ENCODE peak calls at places on chromosomes 16 and 17, in eight cellular contexts. One of them, this sample, is unnamed.

GRCh38 chr16:15993541-15993940 is 44.1 kb downstream of the ABCC1 start:
- DNase-seq in H9: no peak
- DNase-seq in GM23248: peak; percentile 60
- DNase-seq in Peyer's patch: no peak
- DNase-seq in prostate gland: no peak
- DNase-seq in SJSA1: no peak
- DNase-seq in right atrium auricular region: no peak
- DNase-seq in fibroblast of lung: peak; percentile 65
- DNase-seq in this sample: no peak

GRCh38 chr16:72549878-72550277 is 377.9 kb upstream of the PMFBP1 start:
- DNase-seq in H9: no peak
- DNase-seq in GM23248: no peak
- DNase-seq in Peyer's patch: no peak
- DNase-seq in prostate gland: no peak
- DNase-seq in SJSA1: no peak
- DNase-seq in right atrium auricular region: no peak
- DNase-seq in fibroblast of lung: no peak
- DNase-seq in this sample: no peak

GRCh38 chr16:29873319-29873718 is 10.3 kb upstream of the CDIPT start:
- DNase-seq in H9: no peak
- DNase-seq in GM23248: no peak
- DNase-seq in Peyer's patch: no peak
- DNase-seq in prostate gland: no peak
- DNase-seq in SJSA1: no peak
- DNase-seq in right atrium auricular region: no peak
- DNase-seq in fibroblast of lung: no peak
- DNase-seq in this sample: no peak

GRCh38 chr17:81433656-81434055 is 38.4 kb downstream of the BAHCC1 start:
- DNase-seq in H9: no peak
- DNase-seq in GM23248: no peak
- DNase-seq in Peyer's patch: no peak
- DNase-seq in prostate gland: no peak
- DNase-seq in SJSA1: no peak
- DNase-seq in right atrium auricular region: no peak
- DNase-seq in fibroblast of lung: no peak
- DNase-seq in this sample: no peak

GRCh38 chr17:28447396-28447760 is 26.1 kb upstream of the SLC13A2 start:
- DNase-seq in H9: no peak
- DNase-seq in GM23248: no peak
- DNase-seq in Peyer's patch: no peak
- DNase-seq in prostate gland: no peak
- DNase-seq in SJSA1: no peak
- DNase-seq in right atrium auricular region: no peak
- DNase-seq in fibroblast of lung: no peak
- DNase-seq in this sample: no peak

GRCh38 chr16:13148836-13149235 is 247.4 kb downstream of the SHISA9 start:
- DNase-seq in H9: no peak
- DNase-seq in GM23248: no peak
- DNase-seq in Peyer's patch: no peak
- DNase-seq in prostate gland: no peak
- DNase-seq in SJSA1: no peak
- DNase-seq in right atrium auricular region: no peak
- DNase-seq in fibroblast of lung: no peak
- DNase-seq in this sample: no peak

GRCh38 chr16:17194190-17194780 is 276.5 kb downstream of the XYLT1 start:
- DNase-seq in H9: peak; percentile 81
- DNase-seq in GM23248: peak; percentile 57
- DNase-seq in Peyer's patch: peak; percentile 83
- DNase-seq in prostate gland: peak; percentile 14
- DNase-seq in SJSA1: peak; percentile 52
- DNase-seq in right atrium auricular region: no peak
- DNase-seq in fibroblast of lung: peak; percentile 38
- DNase-seq in this sample: peak; percentile 69

GRCh38 chr17:14351493-14351892 is 50.6 kb downstream of the HS3ST3B1 start:
- DNase-seq in H9: no peak
- DNase-seq in GM23248: no peak
- DNase-seq in Peyer's patch: no peak
- DNase-seq in prostate gland: no peak
- DNase-seq in SJSA1: no peak
- DNase-seq in right atrium auricular region: no peak
- DNase-seq in fibroblast of lung: peak; percentile 32
- DNase-seq in this sample: no peak

GRCh38 chr17:1541367-1541904 is 21.2 kb downstream of the PITPNA start:
- DNase-seq in H9: no peak
- DNase-seq in GM23248: no peak
- DNase-seq in Peyer's patch: no peak
- DNase-seq in prostate gland: no peak
- DNase-seq in SJSA1: no peak
- DNase-seq in right atrium auricular region: no peak
- DNase-seq in fibroblast of lung: no peak
- DNase-seq in this sample: no peak

GRCh38 chr16:35188288-35189155 is 1729.1 kb downstream of the TP53TG3F start:
- DNase-seq in H9: no peak
- DNase-seq in GM23248: no peak
- DNase-seq in Peyer's patch: no peak
- DNase-seq in prostate gland: no peak
- DNase-seq in SJSA1: no peak
- DNase-seq in right atrium auricular region: no peak
- DNase-seq in fibroblast of lung: no peak
- DNase-seq in this sample: peak; percentile 12

GRCh38 chr16:70684146-70685060 is 1.4 kb downstream of the MTSS2 start:
- DNase-seq in H9: no peak
- DNase-seq in GM23248: peak; percentile 51
- DNase-seq in Peyer's patch: no peak
- DNase-seq in prostate gland: no peak
- DNase-seq in SJSA1: no peak
- DNase-seq in right atrium auricular region: no peak
- DNase-seq in fibroblast of lung: no peak
- DNase-seq in this sample: no peak
- H3K4me1 ChIP-seq in H9: peaks cover 6% of the 10 kb centered on the region
- H3K4me1 ChIP-seq in GM23248: peaks cover 19% of the 10 kb centered on the region
- H3K4me1 ChIP-seq in Peyer's patch: peaks cover 11% of the 10 kb centered on the region
- H3K4me1 ChIP-seq in prostate gland: peaks cover 57% of the 10 kb centered on the region
- H3K4me1 ChIP-seq in SJSA1: peaks cover 50% of the 10 kb centered on the region
- H3K4me1 ChIP-seq in right atrium auricular region: no peaks in the 10 kb centered on the region
- H3K4me1 ChIP-seq in fibroblast of lung: peaks cover 58% of the 10 kb centered on the region
- H3K4me1 ChIP-seq in this sample: peaks cover 29% of the 10 kb centered on the region

DNA sequence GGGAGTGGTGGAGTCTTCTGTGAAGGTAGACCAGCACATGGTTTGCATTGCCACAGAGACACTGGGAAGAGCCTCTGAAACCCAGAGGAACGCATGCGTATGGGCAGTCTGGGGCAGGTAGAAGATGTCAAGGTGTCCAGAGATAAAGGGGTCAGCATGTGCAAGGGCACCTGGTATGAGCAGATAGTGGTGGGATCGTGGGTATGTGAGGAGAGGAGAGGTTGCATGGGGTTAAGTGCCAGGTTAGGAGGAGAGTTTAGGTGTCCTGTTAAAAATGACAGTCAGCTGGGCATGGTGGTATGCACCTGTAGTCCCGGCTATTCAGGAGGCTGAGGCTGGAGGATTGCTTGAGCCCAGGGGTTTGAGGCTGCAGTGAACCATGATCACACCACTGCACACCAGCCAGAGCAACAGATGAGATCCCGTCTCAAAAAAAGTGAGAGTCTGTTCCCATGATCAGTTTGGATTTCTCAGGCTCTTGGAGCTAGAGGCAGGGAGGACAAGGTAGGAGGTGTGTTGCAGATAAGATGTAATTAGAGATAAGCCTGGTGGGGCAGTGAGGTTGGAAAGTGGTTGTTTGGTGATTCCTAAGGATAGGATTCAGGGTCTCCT is 3.0 kb downstream of the PYCARD start:
- DNase-seq in H9: no peak
- DNase-seq in GM23248: no peak
- DNase-seq in Peyer's patch: no peak
- DNase-seq in prostate gland: no peak
- DNase-seq in SJSA1: no peak
- DNase-seq in right atrium auricular region: no peak
- DNase-seq in fibroblast of lung: no peak
- DNase-seq in this sample: no peak
- H3K4me1 ChIP-seq in H9: no peaks in the 10 kb centered on the region
- H3K4me1 ChIP-seq in GM23248: peaks cover 9% of the 10 kb centered on the region
- H3K4me1 ChIP-seq in Peyer's patch: peaks cover 9% of the 10 kb centered on the region
- H3K4me1 ChIP-seq in prostate gland: no peaks in the 10 kb centered on the region
- H3K4me1 ChIP-seq in SJSA1: peaks cover 16% of the 10 kb centered on the region
- H3K4me1 ChIP-seq in right atrium auricular region: no peaks in the 10 kb centered on the region
- H3K4me1 ChIP-seq in fibroblast of lung: no peaks in the 10 kb centered on the region
- H3K4me1 ChIP-seq in this sample: peaks cover 22% of the 10 kb centered on the region

GRCh38 chr17:51255673-51256072 is 4.2 kb downstream of the MBTD1 start:
- DNase-seq in H9: no peak
- DNase-seq in GM23248: no peak
- DNase-seq in Peyer's patch: no peak
- DNase-seq in prostate gland: no peak
- DNase-seq in SJSA1: no peak
- DNase-seq in right atrium auricular region: no peak
- DNase-seq in fibroblast of lung: no peak
- DNase-seq in this sample: no peak

GRCh38 chr17:51245535-51245934 is 14.3 kb downstream of the MBTD1 start:
- DNase-seq in H9: no peak
- DNase-seq in GM23248: no peak
- DNase-seq in Peyer's patch: no peak
- DNase-seq in prostate gland: no peak
- DNase-seq in SJSA1: no peak
- DNase-seq in right atrium auricular region: no peak
- DNase-seq in fibroblast of lung: peak; percentile 56
- DNase-seq in this sample: no peak

GRCh38 chr17:51256101-51256500 is 3.7 kb downstream of the MBTD1 start:
- DNase-seq in H9: no peak
- DNase-seq in GM23248: no peak
- DNase-seq in Peyer's patch: no peak
- DNase-seq in prostate gland: no peak
- DNase-seq in SJSA1: no peak
- DNase-seq in right atrium auricular region: no peak
- DNase-seq in fibroblast of lung: no peak
- DNase-seq in this sample: no peak

GRCh38 chr17:51251010-51251409 is 8.8 kb downstream of the MBTD1 start:
- DNase-seq in H9: no peak
- DNase-seq in GM23248: peak; percentile 35
- DNase-seq in Peyer's patch: no peak
- DNase-seq in prostate gland: no peak
- DNase-seq in SJSA1: no peak
- DNase-seq in right atrium auricular region: no peak
- DNase-seq in fibroblast of lung: no peak
- DNase-seq in this sample: no peak

GRCh38 chr17:51250314-51250840 is 9.5 kb downstream of the MBTD1 start:
- DNase-seq in H9: no peak
- DNase-seq in GM23248: no peak
- DNase-seq in Peyer's patch: no peak
- DNase-seq in prostate gland: no peak
- DNase-seq in SJSA1: no peak
- DNase-seq in right atrium auricular region: no peak
- DNase-seq in fibroblast of lung: no peak
- DNase-seq in this sample: no peak
- H3K4me1 ChIP-seq in H9: no peaks in the 10 kb centered on the region
- H3K4me1 ChIP-seq in GM23248: peaks cover 16% of the 10 kb centered on the region
- H3K4me1 ChIP-seq in Peyer's patch: no peaks in the 10 kb centered on the region
- H3K4me1 ChIP-seq in prostate gland: no peaks in the 10 kb centered on the region
- H3K4me1 ChIP-seq in SJSA1: peaks cover 19% of the 10 kb centered on the region
- H3K4me1 ChIP-seq in right atrium auricular region: no peaks in the 10 kb centered on the region
- H3K4me1 ChIP-seq in fibroblast of lung: no peaks in the 10 kb centered on the region
- H3K4me1 ChIP-seq in this sample: no peaks in the 10 kb centered on the region

GRCh38 chr16:4802659-4803287 is 340 bp upstream of the ROGDI start:
- DNase-seq in H9: peak; percentile 95
- DNase-seq in GM23248: peak; percentile 97
- DNase-seq in Peyer's patch: peak; percentile 96
- DNase-seq in prostate gland: peak; percentile 91
- DNase-seq in SJSA1: peak; percentile 92
- DNase-seq in right atrium auricular region: peak; percentile 94
- DNase-seq in fibroblast of lung: peak; percentile 91
- DNase-seq in this sample: peak; percentile 96
- H3K4me1 ChIP-seq in H9: no peaks in the 10 kb centered on the region
- H3K4me1 ChIP-seq in GM23248: no peaks in the 10 kb centered on the region
- H3K4me1 ChIP-seq in Peyer's patch: peaks cover 7% of the 10 kb centered on the region
- H3K4me1 ChIP-seq in prostate gland: peaks cover 13% of the 10 kb centered on the region
- H3K4me1 ChIP-seq in SJSA1: peaks cover 9% of the 10 kb centered on the region
- H3K4me1 ChIP-seq in right atrium auricular region: no peaks in the 10 kb centered on the region
- H3K4me1 ChIP-seq in fibroblast of lung: peaks cover 2% of the 10 kb centered on the region
- H3K4me1 ChIP-seq in this sample: peaks cover 25% of the 10 kb centered on the region

GRCh38 chr16:24978370-24978914 is 36.7 kb downstream of the ARHGAP17 start:
- DNase-seq in H9: no peak
- DNase-seq in GM23248: peak; percentile 16
- DNase-seq in Peyer's patch: peak; percentile 37
- DNase-seq in prostate gland: no peak
- DNase-seq in SJSA1: no peak
- DNase-seq in right atrium auricular region: no peak
- DNase-seq in fibroblast of lung: no peak
- DNase-seq in this sample: no peak

GRCh38 chr16:24975428-24975889 is 39.7 kb downstream of the ARHGAP17 start:
- DNase-seq in H9: no peak
- DNase-seq in GM23248: peak; percentile 42
- DNase-seq in Peyer's patch: no peak
- DNase-seq in prostate gland: no peak
- DNase-seq in SJSA1: no peak
- DNase-seq in right atrium auricular region: no peak
- DNase-seq in fibroblast of lung: no peak
- DNase-seq in this sample: no peak

GRCh38 chr16:24977673-24978065 is 37.5 kb downstream of the ARHGAP17 start:
- DNase-seq in H9: no peak
- DNase-seq in GM23248: peak; percentile 81
- DNase-seq in Peyer's patch: peak; percentile 10
- DNase-seq in prostate gland: no peak
- DNase-seq in SJSA1: no peak
- DNase-seq in right atrium auricular region: no peak
- DNase-seq in fibroblast of lung: peak; percentile 83
- DNase-seq in this sample: no peak

GRCh38 chr16:24976061-24976779 is 38.9 kb downstream of the ARHGAP17 start:
- DNase-seq in H9: no peak
- DNase-seq in GM23248: no peak
- DNase-seq in Peyer's patch: no peak
- DNase-seq in prostate gland: no peak
- DNase-seq in SJSA1: no peak
- DNase-seq in right atrium auricular region: no peak
- DNase-seq in fibroblast of lung: no peak
- DNase-seq in this sample: no peak

GRCh38 chr16:24976971-24977672 is 38.0 kb downstream of the ARHGAP17 start:
- DNase-seq in H9: peak; percentile 21
- DNase-seq in GM23248: no peak
- DNase-seq in Peyer's patch: peak; percentile 39
- DNase-seq in prostate gland: no peak
- DNase-seq in SJSA1: no peak
- DNase-seq in right atrium auricular region: no peak
- DNase-seq in fibroblast of lung: no peak
- DNase-seq in this sample: no peak
- H3K4me1 ChIP-seq in H9: peaks cover 7% of the 10 kb centered on the region
- H3K4me1 ChIP-seq in GM23248: peaks cover 53% of the 10 kb centered on the region
- H3K4me1 ChIP-seq in Peyer's patch: peaks cover 7% of the 10 kb centered on the region
- H3K4me1 ChIP-seq in prostate gland: no peaks in the 10 kb centered on the region
- H3K4me1 ChIP-seq in SJSA1: peaks cover 67% of the 10 kb centered on the region
- H3K4me1 ChIP-seq in right atrium auricular region: no peaks in the 10 kb centered on the region
- H3K4me1 ChIP-seq in fibroblast of lung: peaks cover 32% of the 10 kb centered on the region
- H3K4me1 ChIP-seq in this sample: no peaks in the 10 kb centered on the region